ENCODE peak calls at places on chromosome X, in ten cellular contexts. C is adrenal gland, Q is A549, S is endothelial cell of umbilical vein, B is IMR-90, K is heart left ventricle, R is Peyer's patch, X is vagina, V is body of pancreas, H is thyroid gland. P is an unnamed sample. For H3K4me1, the result is how much of the 10 kb centered on the place peaks cover.

GRCh38 chrX:15150578-15150977 is 119.3 kb downstream of the ASB9 start:
- DNase-seq in X (no peak), K (no peak), R (no peak), S (no peak), C (no peak), V (no peak), Q (no peak), H (no peak), B (no peak), P (no peak)

GRCh38 chrX:44042731-44043130 is 69.5 kb upstream of the NDP start:
- DNase-seq in X (no peak), B (peak), C (no peak), V (no peak), R (no peak), S (no peak), H (no peak), Q (no peak), K (peak), P (peak)

GRCh38 chrX:68807818-68808217 is 21.0 kb upstream of the EFNB1 start:
- DNase-seq in Q (peak), H (no peak), V (peak), B (no peak), X (peak), C (no peak), K (no peak), S (peak), R (no peak), P (no peak)

GRCh38 chrX:67780694-67781109 is 236.9 kb downstream of the AR start:
- DNase-seq in H (peak), C (peak), Q (peak), S (peak), R (no peak), K (peak), V (peak), B (peak), X (no peak), P (peak)

GRCh38 chrX:19625612-19626011 is 110.3 kb upstream of the MAP3K15 start:
- DNase-seq in B (no peak), S (peak), X (no peak), Q (peak), K (peak), H (peak), R (no peak), C (no peak), V (no peak), P (no peak)

GRCh38 chrX:132180929-132181328 is 38.3 kb downstream of the RAP2C start:
- DNase-seq in B (no peak), R (no peak), X (no peak), C (no peak), H (no peak), V (no peak), S (no peak), K (no peak), Q (no peak), P (no peak)

GRCh38 chrX:136616987-136617685 is 30.8 kb upstream of the CD40LG start:
- DNase-seq in C (no peak), B (no peak), S (no peak), X (no peak), K (no peak), R (no peak), V (no peak), H (no peak), Q (no peak), P (no peak)

GRCh38 chrX:69179380-69179911 is 14.2 kb upstream of the PJA1 start:
- DNase-seq in C (no peak), R (no peak), H (peak), Q (no peak), V (peak), K (no peak), B (peak), X (no peak), S (no peak), P (no peak)

GRCh38 chrX:97158270-97158669 is 274.6 kb downstream of the RPA4 start:
- DNase-seq in K (no peak), C (no peak), B (no peak), V (no peak), H (no peak), R (no peak), Q (peak), S (no peak), X (no peak), P (no peak)

GRCh38 chrX:54048413-54048812 is 4.1 kb upstream of the PHF8 start:
- DNase-seq in B (no peak), Q (no peak), C (no peak), S (no peak), X (no peak), H (no peak), R (no peak), K (no peak), V (no peak), P (no peak)

GRCh38 chrX:71103110-71103983 is 3.2 kb downstream of the CXorf65 start:
- DNase-seq in C (peak), B (no peak), H (no peak), S (no peak), Q (no peak), R (peak), K (no peak), X (no peak), V (no peak), P (no peak)

GRCh38 chrX:3244955-3245354 is 101.5 kb downstream of the MXRA5 start:
- DNase-seq in B (no peak), Q (peak), H (peak), X (no peak), R (no peak), C (no peak), K (no peak), V (no peak), S (peak), P (no peak)

GRCh38 chrX:41022579-41022978 is 62.7 kb upstream of the USP9X start:
- DNase-seq in S (no peak), X (no peak), H (no peak), B (peak), R (no peak), Q (peak), C (no peak), V (no peak), K (no peak), P (no peak)

GRCh38 chrX:123993326-123993725 is 31.8 kb downstream of the STAG2 start:
- DNase-seq in S (peak), R (no peak), Q (no peak), H (no peak), K (no peak), B (peak), C (no peak), X (no peak), V (no peak), P (no peak)

GRCh38 chrX:65673857-65674350 is 6.5 kb downstream of the MSN start:
- DNase-seq in S (no peak), X (no peak), R (no peak), C (no peak), H (no peak), K (no peak), B (no peak), Q (no peak), V (no peak), P (no peak)

GRCh38 chrX:133986008-133986683 is 752 bp upstream of the GPC3 start:
- DNase-seq in S (no peak), R (no peak), H (no peak), V (no peak), B (no peak), C (no peak), X (no peak), K (no peak), Q (no peak), P (no peak)

GRCh38 chrX:123210252-123210651 is 26.2 kb downstream of the GRIA3 start:
- DNase-seq in X (no peak), H (no peak), B (no peak), C (no peak), S (no peak), V (no peak), R (no peak), K (no peak), Q (no peak), P (no peak)

GRCh38 chrX:21996872-21997271 is 35.3 kb upstream of the PHEX start:
- DNase-seq in B (peak), R (no peak), V (peak), X (no peak), Q (peak), K (no peak), H (no peak), C (no peak), S (peak), P (no peak)

GRCh38 chrX:1387141-1387776 is 4.7 kb downstream of the SLC25A6 start:
- DNase-seq in S (no peak), X (no peak), B (no peak), K (peak), R (peak), V (no peak), H (no peak), Q (no peak), C (no peak), P (peak)

GRCh38 chrX:143466130-143466529 is 51.1 kb downstream of the SPANXN3 start:
- DNase-seq in H (no peak), R (no peak), Q (no peak), X (no peak), K (no peak), S (no peak), C (no peak), B (no peak), V (no peak), P (no peak)

GRCh38 chrX:115038406-115038805 is 21.0 kb upstream of the IL13RA2 start:
- DNase-seq in B (peak), R (no peak), V (no peak), K (no peak), H (no peak), X (no peak), S (no peak), C (no peak), Q (no peak), P (no peak)

GRCh38 chrX:113389846-113390245 is 549.2 kb upstream of the AMOT start:
- DNase-seq in R (no peak), V (no peak), H (no peak), Q (no peak), S (no peak), K (no peak), X (no peak), B (no peak), C (no peak), P (no peak)

GRCh38 chrX:114581528-114582263 is 2.2 kb upstream of the HTR2C start:
- DNase-seq in V (no peak), X (no peak), K (no peak), C (no peak), B (no peak), Q (no peak), R (no peak), S (no peak), H (no peak), P (no peak)

GRCh38 chrX:22196151-22196550 is 76.6 kb upstream of the CBLL2 start:
- DNase-seq in H (no peak), C (no peak), R (no peak), V (no peak), Q (no peak), B (no peak), S (no peak), K (no peak), X (no peak), P (no peak)

GRCh38 chrX:150084474-150085229 is 146.4 kb upstream of the EOLA2 start:
- DNase-seq in V (peak), Q (peak), K (no peak), R (no peak), C (no peak), S (peak), B (peak), H (no peak), X (no peak), P (no peak)

GRCh38 chrX:17860811-17861495 is at the start of gene RAI2:
- DNase-seq in V (peak), B (no peak), Q (no peak), C (peak), S (no peak), K (peak), H (peak), R (peak), X (peak), P (no peak)

GRCh38 chrX:125306335-125306866 is 13.3 kb upstream of the TEX13C start:
- DNase-seq in X (no peak), Q (no peak), S (no peak), B (no peak), C (no peak), H (no peak), R (no peak), K (no peak), V (no peak), P (no peak)

GRCh38 chrX:132622130-132622529 is 133.3 kb upstream of the MBNL3 start:
- DNase-seq in C (no peak), V (no peak), S (peak), Q (no peak), H (no peak), B (peak), K (no peak), R (no peak), X (no peak), P (no peak)

GRCh38 chrX:32954125-32954524 is 257.2 kb downstream of the DMD start:
- DNase-seq in K (no peak), V (no peak), Q (no peak), B (no peak), S (no peak), H (no peak), R (no peak), X (no peak), C (no peak), P (no peak)

GRCh38 chrX:139559383-139560042 is 29.0 kb downstream of the F9 start:
- DNase-seq in X (no peak), K (no peak), Q (peak), H (peak), S (peak), V (peak), C (peak), B (peak), R (no peak), P (no peak)

GRCh38 chrX:54042609-54043010 is 1.7 kb downstream of the PHF8 start:
- DNase-seq in V (peak), B (peak), Q (peak), K (peak), S (peak), C (peak), R (peak), X (no peak), H (peak), P (peak)

GRCh38 chrX:120358687-120359086 is 3.2 kb upstream of the ATP1B4 start:
- DNase-seq in B (no peak), X (no peak), Q (no peak), V (no peak), C (no peak), K (no peak), S (no peak), H (no peak), R (no peak), P (no peak)

GRCh38 chrX:17917945-17918577 is 57.0 kb upstream of the RAI2 start:
- DNase-seq in Q (no peak), S (no peak), R (no peak), B (no peak), X (no peak), C (no peak), H (no peak), K (no peak), V (no peak), P (no peak)

GRCh38 chrX:79506001-79506400 is 138.9 kb upstream of the ITM2A start:
- DNase-seq in K (no peak), C (no peak), V (no peak), H (no peak), X (no peak), Q (no peak), R (no peak), S (no peak), B (no peak), P (no peak)

GRCh38 chrX:115652221-115652620 is 91.2 kb downstream of the PLS3 start:
- DNase-seq in Q (no peak), C (no peak), R (no peak), X (no peak), S (no peak), K (no peak), H (no peak), V (no peak), B (no peak), P (no peak)

GRCh38 chrX:72027024-72027913 is 104.4 kb downstream of the RTL5 start:
- DNase-seq in S (no peak), Q (no peak), V (no peak), C (peak), H (no peak), R (no peak), X (peak), K (no peak), B (no peak), P (no peak)

GRCh38 chrX:120145295-120145925 is 13.0 kb upstream of the RHOXF2 start:
- DNase-seq in H (no peak), K (no peak), S (no peak), V (no peak), C (no peak), B (no peak), Q (no peak), X (no peak), R (no peak), P (no peak)

GRCh38 chrX:3161686-3162085 is 120.4 kb downstream of the ARSF start:
- DNase-seq in C (no peak), V (no peak), K (no peak), S (no peak), R (no peak), H (no peak), X (no peak), Q (no peak), B (peak), P (no peak)

GRCh38 chrX:109934434-109934833 is 68.5 kb upstream of the TMEM164 start:
- DNase-seq in R (no peak), B (peak), V (peak), H (no peak), X (no peak), Q (no peak), K (no peak), C (no peak), S (no peak), P (no peak)

GRCh38 chrX:154800508-154801207 is 4.6 kb downstream of the MPP1 start:
- DNase-seq in Q (no peak), C (no peak), B (no peak), V (no peak), R (no peak), K (no peak), H (no peak), X (no peak), S (peak), P (no peak)
- H3K4me1 ChIP-seq in Q (half or more), C (under half), B (under half), V (under half), R (under half), K (under half), H (under half), X (under half), S (under half), P (under half)

GRCh38 chrX:23783569-23784486 is 855 bp downstream of the SAT1 start:
- DNase-seq in H (no peak), B (no peak), V (no peak), Q (peak), R (no peak), C (no peak), X (no peak), K (no peak), S (peak), P (no peak)
- TF ChIP-seq POLR2A in H (no peak), B (peak), V (no peak), Q (no peak), R (no peak), C (peak), X (no peak), K (peak), S (no peak), P (no peak)

GRCh38 chrX:129145382-129145781 is 377.9 kb downstream of the SMARCA1 start:
- DNase-seq in Q (no peak), K (no peak), V (no peak), R (no peak), C (no peak), S (no peak), X (no peak), H (no peak), B (no peak), P (no peak)

GRCh38 chrX:129139837-129140679 is 383.2 kb downstream of the SMARCA1 start:
- DNase-seq in R (no peak), X (no peak), K (no peak), B (no peak), V (peak), C (no peak), Q (peak), S (no peak), H (no peak), P (no peak)

GRCh38 chrX:129145898-129146297 is 377.4 kb downstream of the SMARCA1 start:
- DNase-seq in Q (no peak), R (no peak), S (no peak), B (no peak), V (no peak), K (no peak), H (no peak), X (no peak), C (no peak), P (no peak)

DNA sequence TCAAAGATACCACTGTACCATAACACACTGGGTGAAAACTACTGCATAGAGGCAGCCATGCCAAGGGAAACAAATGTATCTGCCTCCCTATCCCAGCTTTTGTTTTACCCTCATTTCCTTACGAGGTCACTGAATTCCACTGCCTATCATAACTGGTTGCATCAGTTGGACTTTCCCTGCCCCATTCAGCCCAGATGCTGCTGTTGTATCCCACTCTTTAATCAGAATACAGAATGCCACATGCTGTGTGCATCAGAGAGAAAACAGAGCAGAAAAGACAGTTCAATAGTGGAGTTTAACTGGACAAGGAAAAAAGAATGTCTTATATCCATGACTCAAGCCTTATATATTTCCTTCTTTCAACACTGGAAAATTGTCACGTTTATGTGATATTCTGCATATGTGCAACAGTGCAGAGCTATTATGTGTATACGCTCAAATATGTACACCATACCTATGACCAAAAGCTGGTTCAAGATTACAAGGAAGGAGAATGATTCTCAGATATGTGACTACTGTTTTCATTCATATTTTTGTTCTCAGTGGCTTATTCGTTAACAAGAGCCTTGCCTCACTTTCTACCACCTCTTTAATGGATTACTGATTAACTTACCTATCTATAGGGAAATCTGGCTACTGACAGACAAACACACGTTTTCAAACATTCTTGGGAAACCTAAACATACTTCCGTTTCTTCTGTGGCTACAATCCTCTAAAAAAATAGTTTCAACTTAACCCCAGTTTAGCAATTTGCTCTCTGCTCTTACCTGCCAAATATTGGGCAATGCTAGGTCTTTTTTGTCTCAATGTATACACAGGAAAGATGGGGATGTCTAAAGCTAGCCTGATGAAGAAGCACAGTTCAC is 378.9 kb downstream of the SMARCA1 start:
- DNase-seq in H (no peak), V (no peak), R (no peak), B (no peak), X (no peak), K (no peak), S (no peak), Q (peak), C (no peak), P (no peak)
- H3K4me1 ChIP-seq in H (under half), V (under half), R (under half), B (under half), X (under half), K (under half), S (under half), Q (under half), C (under half), P (under half)

DNA sequence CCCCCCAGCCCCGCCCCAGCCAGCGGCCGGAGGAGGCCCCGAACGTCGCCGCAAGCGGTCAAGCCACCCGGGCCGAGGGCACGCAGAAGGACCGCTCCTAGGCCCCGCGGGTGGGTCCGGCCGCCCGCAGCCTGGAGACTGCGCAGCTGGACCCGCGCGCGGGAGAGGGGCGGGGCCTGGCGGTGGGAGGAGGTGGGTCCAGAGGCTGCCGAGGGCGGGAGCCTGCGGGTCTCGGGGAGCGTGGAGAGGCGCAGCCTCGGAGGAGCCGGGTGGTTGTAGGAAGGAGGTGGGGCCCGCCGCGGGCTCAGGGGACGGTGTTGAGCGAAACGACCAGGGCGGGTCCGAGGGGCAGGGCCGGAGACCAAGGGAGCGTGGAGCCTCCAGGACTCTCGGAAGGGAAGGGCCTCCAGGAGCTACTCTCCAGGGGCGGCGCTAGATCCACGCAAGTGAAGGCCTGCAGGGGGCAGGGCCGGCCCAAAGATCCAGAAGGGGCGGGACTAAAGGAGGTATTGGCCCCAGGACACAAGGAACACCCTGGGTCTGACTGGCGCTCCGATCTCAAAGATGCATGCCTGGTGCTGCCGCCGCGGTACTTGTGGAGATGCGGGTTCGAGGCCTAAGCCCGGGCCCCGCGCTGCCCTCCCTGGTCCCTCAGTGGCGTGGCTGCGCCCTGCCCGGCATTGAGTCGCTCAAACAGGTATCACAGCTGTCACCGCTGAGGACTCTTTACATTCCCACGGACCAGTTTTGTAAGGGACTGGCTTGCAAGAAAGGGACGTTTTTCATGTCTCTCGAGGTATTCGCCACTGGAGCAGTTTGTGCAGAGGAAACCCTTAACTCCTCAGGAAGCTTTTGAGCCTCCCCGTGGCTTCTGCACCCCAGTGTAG is 5.9 kb downstream of the TIMM17B start:
- DNase-seq in X (no peak), H (peak), S (peak), V (peak), C (peak), Q (peak), K (peak), B (peak), R (peak), P (peak)
- TF ChIP-seq POLR2A in X (no peak), H (no peak), S (no peak), V (peak), C (peak), Q (peak), K (peak), B (no peak), R (peak), P (peak)